ENCODE peak calls at places on chromosomes 7 and 10, in seven cellular contexts. T is IMR-90, Q is A549, Y is GM12878, Z is K562, U is HepG2, X is HCT116. B is an unnamed sample.

GRCh38 chr7:110685899-110686298 is 405.0 kb upstream of the LRRN3 start:
- DNase-seq in T (no peak), Q (no peak), Z (no peak), X (no peak), U (no peak), Y (no peak), B (no peak)

GRCh38 chr7:133770863-133771492 is 356.2 kb upstream of the LRGUK start:
- DNase-seq in Z (no peak), U (peak; percentile 68), T (peak; percentile 80), X (no peak), Q (peak; percentile 42), Y (no peak), B (no peak)

GRCh38 chr7:21076054-21076453 is 289.4 kb upstream of the SP8 start:
- DNase-seq in T (no peak), Q (no peak), X (no peak), Y (no peak), Z (no peak), U (peak; percentile 39), B (no peak)

GRCh38 chr7:118312966-118313365 is 88.5 kb downstream of the ANKRD7 start:
- DNase-seq in Q (no peak), Z (no peak), U (no peak), T (no peak), X (no peak), Y (peak; percentile 16), B (no peak)

GRCh38 chr7:82443044-82443800 is at the start of gene CACNA2D1:
- DNase-seq in Q (no peak), X (no peak), Z (no peak), T (no peak), U (no peak), Y (no peak), B (peak; percentile 75)

GRCh38 chr7:151711906-151712771 is 164.8 kb downstream of the PRKAG2 start:
- DNase-seq in T (no peak), X (no peak), U (no peak), Y (no peak), Q (no peak), Z (no peak), B (no peak)

GRCh38 chr7:13282377-13282980 is 595.0 kb downstream of the ARL4A start:
- DNase-seq in Z (no peak), U (no peak), Q (peak; percentile 35), T (peak; percentile 54), Y (no peak), X (peak; percentile 35), B (no peak)

GRCh38 chr10:3046941-3047621 is 20.3 kb upstream of the PFKP start:
- DNase-seq in Z (no peak), Q (no peak), Y (no peak), U (no peak), T (peak; percentile 66), X (no peak), B (no peak)

GRCh38 chr10:27742926-27743735 is 2.5 kb downstream of the MKX start:
- DNase-seq in Y (no peak), U (no peak), X (no peak), T (no peak), Q (peak; percentile 21), Z (no peak), B (peak; percentile 82)

GRCh38 chr10:11782793-11783557 is 40.2 kb upstream of the PROSER2 start:
- DNase-seq in Y (peak; percentile 35), U (peak; percentile 71), X (peak; percentile 51), Z (peak; percentile 69), Q (peak; percentile 63), T (peak; percentile 58), B (peak; percentile 48)

GRCh38 chr10:30182191-30183075 is 123.0 kb upstream of the JCAD start:
- DNase-seq in Z (no peak), X (no peak), Q (peak; percentile 74), Y (no peak), T (peak; percentile 90), U (peak; percentile 59), B (no peak)

GRCh38 chr10:86951184-86951761 is 6.1 kb downstream of the MMRN2 start:
- DNase-seq in X (no peak), Q (no peak), T (no peak), Y (no peak), Z (no peak), U (no peak), B (no peak)
- TF ChIP-seq POLR2A in X (no peak), Q (no peak), T (no peak), Y (no peak), Z (no peak), U (no peak), B (no peak)

DNA sequence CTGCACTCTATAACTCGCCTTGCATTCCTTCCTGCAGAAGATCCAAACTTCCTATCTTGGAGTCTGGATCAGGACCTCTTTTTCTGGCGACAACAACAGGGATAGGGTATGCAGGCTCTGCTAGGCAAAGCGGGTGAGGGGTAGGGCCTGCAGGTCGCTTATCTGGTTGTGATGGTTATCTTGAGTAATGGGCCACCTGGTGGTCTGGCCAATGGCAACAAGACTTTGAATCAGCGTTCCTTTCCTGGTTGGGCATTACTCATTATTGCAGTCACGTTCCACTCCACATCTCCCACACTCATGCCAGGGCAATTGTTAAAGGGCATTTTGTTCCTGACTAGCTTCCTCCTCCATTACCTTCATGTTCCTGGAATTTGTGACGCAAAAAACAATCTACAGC is 48.4 kb upstream of the PLXDC2 start:
- DNase-seq in X (no peak), Z (no peak), Q (no peak), Y (no peak), T (no peak), U (no peak), B (peak; percentile 54)
- TF ChIP-seq RAD21 in X (no peak), Z (no peak), Q (no peak), Y (no peak), T (no peak), U (no peak), B (peak; percentile 62)

GRCh38 chr10:73797324-73798025 is 12.1 kb downstream of the ZSWIM8 start:
- DNase-seq in Z (no peak), X (no peak), T (no peak), Q (no peak), U (no peak), Y (no peak), B (no peak)
- TF ChIP-seq POLR2A in Z (peak; percentile 9), X (no peak), T (no peak), Q (no peak), U (no peak), Y (no peak), B (no peak)

DNA sequence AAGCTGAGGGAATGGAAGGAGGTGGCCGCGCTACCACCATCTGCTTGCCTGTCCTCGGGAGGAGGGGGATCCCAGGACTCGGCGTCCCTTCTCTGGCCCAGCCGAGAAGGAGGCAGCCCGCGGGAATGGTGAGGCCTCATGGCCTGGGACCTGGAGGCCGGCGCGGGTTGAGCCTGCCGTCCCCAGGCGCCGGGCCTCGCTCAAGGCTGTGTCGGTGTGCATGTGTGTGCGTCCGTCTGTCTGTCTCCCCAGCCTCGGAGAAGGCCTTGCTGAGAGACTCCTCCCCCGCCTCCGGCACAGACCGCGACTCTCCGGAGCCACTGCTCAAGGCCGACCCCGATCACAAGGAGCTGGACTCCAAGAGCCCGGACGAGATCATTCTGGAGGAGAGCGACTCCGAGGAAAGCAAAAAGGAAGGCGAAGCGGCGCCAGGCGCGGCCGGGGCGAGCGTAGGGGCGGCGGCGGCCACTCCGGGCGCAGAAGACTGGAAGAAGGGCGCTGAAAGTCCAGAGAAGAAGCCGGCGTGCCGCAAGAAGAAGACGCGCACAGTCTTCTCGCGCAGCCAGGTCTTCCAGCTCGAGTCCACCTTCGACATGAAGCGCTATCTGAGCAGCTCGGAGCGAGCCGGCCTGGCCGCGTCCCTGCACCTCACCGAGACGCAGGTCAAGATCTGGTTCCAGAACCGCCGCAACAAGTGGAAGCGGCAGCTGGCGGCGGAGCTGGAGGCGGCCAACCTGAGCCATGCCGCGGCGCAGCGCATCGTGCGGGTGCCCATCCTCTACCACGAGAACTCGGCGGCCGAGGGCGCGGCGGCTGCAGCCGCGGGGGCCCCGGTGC is 1.3 kb downstream of the HMX3 start:
- DNase-seq in Z (peak; percentile 66), Y (no peak), X (no peak), T (no peak), U (no peak), Q (peak; percentile 53), B (peak; percentile 80)
- TF ChIP-seq RAD21 in Z (no peak), Y (no peak), X (no peak), T (no peak), U (no peak), Q (no peak), B (no peak)

GRCh38 chr7:102449136-102449535 is 15.5 kb downstream of the ALKBH4 start:
- DNase-seq in Q (no peak), Z (no peak), X (no peak), T (no peak), Y (no peak), U (no peak), B (no peak)

GRCh38 chr7:102453319-102453718 is 11.3 kb downstream of the ALKBH4 start:
- DNase-seq in Q (no peak), T (no peak), Z (no peak), Y (no peak), X (no peak), U (no peak), B (no peak)

GRCh38 chr7:102452451-102452850 is 12.2 kb downstream of the ALKBH4 start:
- DNase-seq in U (no peak), T (no peak), X (no peak), Y (no peak), Z (no peak), Q (no peak), B (no peak)

GRCh38 chr7:102450242-102450641 is 14.4 kb downstream of the ALKBH4 start:
- DNase-seq in Y (no peak), Q (no peak), X (no peak), T (no peak), Z (no peak), U (no peak), B (no peak)

DNA sequence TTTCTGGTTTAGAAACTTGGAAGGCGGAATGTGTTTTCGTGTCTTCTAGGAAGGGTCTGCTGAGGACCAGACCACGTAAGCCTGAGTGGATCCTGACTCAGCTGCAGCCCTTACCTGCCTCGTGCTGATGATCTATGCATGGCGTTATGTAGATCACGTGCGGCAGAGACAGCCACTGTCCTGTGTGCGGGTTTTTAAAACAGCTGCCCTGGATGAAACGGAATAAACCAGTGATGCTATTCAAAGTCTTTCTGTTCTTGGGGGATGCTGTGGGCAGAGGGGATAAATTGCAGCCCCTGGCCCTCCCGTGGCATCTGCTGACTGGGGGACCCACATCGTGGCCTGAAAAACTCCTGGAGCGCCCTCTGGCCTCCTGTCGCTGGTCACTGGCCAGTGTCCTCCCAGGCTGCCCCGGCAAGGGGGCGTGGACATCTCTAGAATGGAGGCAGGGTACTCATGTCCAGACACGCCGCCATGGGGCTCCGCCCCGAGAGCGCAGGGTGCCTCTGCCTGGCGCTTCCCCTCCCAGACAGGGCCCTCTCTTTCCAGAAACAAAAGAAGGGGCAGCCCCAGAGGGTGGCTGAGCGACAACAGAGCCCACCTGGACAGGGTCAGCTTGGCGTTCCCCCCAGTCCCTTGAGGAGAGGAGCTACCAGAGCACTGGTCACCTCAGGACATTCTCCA is 13.2 kb downstream of the ALKBH4 start:
- DNase-seq in Y (no peak), Q (no peak), Z (peak; percentile 83), X (no peak), T (no peak), U (peak; percentile 67), B (peak; percentile 66)
- TF ChIP-seq POLR2A in Y (no peak), Q (no peak), Z (no peak), X (no peak), T (no peak), U (peak; percentile 57), B (no peak)